ENCODE peak calls at places on chromosomes 13 and 19, in four cellular contexts. T is testis; C is suprapubic skin; N is CD8-positive, alpha-beta T cell. K is an unnamed sample.
A peak's percentile ranks its signal among the peaks of the same experiment; 100 is the strongest.

GRCh38 chr13:77749481-77749880 is 52.0 kb downstream of the SLAIN1 start:
- DNase-seq in C (no peak), N (no peak), T (no peak), K (no peak)

GRCh38 chr13:101417043-101417406 is 717 bp upstream of the NALCN start:
- DNase-seq in T (no peak), C (no peak), N (no peak), K (no peak)

GRCh38 chr13:79935121-79935520 is 405.8 kb downstream of the SPRY2 start:
- DNase-seq in N (no peak), C (no peak), T (no peak), K (no peak)

GRCh38 chr19:30049226-30049625 is 107.2 kb downstream of the URI1 start:
- DNase-seq in C (no peak), N (no peak), T (no peak), K (no peak)

GRCh38 chr19:19997656-19998268 is 41.5 kb downstream of the ZNF682 start:
- DNase-seq in N (peak; percentile 40), C (no peak), T (peak; percentile 50), K (no peak)

GRCh38 chr19:44430956-44431355 is 17.3 kb downstream of the ZNF229 start:
- DNase-seq in N (no peak), T (no peak), C (no peak), K (no peak)

GRCh38 chr19:49823472-49823871 is 5.4 kb downstream of the MED25 start:
- DNase-seq in C (no peak), N (no peak), T (no peak), K (no peak)

GRCh38 chr19:54160182-54160811 is 776 bp upstream of the LENG1 start:
- DNase-seq in N (no peak), C (no peak), T (no peak), K (no peak)

GRCh38 chr19:38831142-38831605 is 420 bp downstream of the ECH1 start:
- DNase-seq in N (no peak), T (peak; percentile 59), C (peak; percentile 84), K (no peak)

GRCh38 chr13:32010137-32010536 is 21.4 kb upstream of the FRY start:
- DNase-seq in C (no peak), N (no peak), T (peak; percentile 20), K (no peak)

GRCh38 chr13:95601906-95602305 is 42.6 kb downstream of the DZIP1 start:
- DNase-seq in N (no peak), T (no peak), C (no peak), K (no peak)

GRCh38 chr13:113981201-113981605 is 7.3 kb upstream of the C13orf46 start:
- DNase-seq in T (no peak), C (peak; percentile 81), N (no peak), K (no peak)

GRCh38 chr13:101965096-101965495 is 436.8 kb downstream of the FGF14 start:
- DNase-seq in T (no peak), C (no peak), N (no peak), K (no peak)

GRCh38 chr19:38793186-38793585 is 4.2 kb downstream of the LGALS7B start:
- DNase-seq in C (no peak), N (no peak), T (no peak), K (no peak)

GRCh38 chr19:21835810-21836444 is at the start of gene ZNF43:
- DNase-seq in C (peak; percentile 99), T (peak; percentile 99), N (peak; percentile 90), K (peak; percentile 79)

GRCh38 chr13:73261739-73262216 is 203.0 kb downstream of the KLF5 start:
- DNase-seq in T (no peak), N (no peak), C (no peak), K (no peak)

GRCh38 chr13:104414771-104415170 is 1348.6 kb upstream of the SLC10A2 start:
- DNase-seq in N (no peak), T (no peak), C (no peak), K (no peak)

GRCh38 chr13:25874064-25874737 is 177.6 kb downstream of the SHISA2 start:
- DNase-seq in C (no peak), T (no peak), N (no peak), K (no peak)

GRCh38 chr19:55056827-55057226 is 6.1 kb downstream of the RDH13 start:
- DNase-seq in C (no peak), T (no peak), N (no peak), K (no peak)

GRCh38 chr19:19599190-19599535 is 19.3 kb downstream of the PBX4 start:
- DNase-seq in T (no peak), N (no peak), C (no peak), K (no peak)

GRCh38 chr13:46663644-46664043 is 110.7 kb downstream of the LRCH1 start:
- DNase-seq in C (no peak), N (no peak), T (no peak), K (no peak)

GRCh38 chr13:100954430-100955361 is 280.1 kb upstream of the TMTC4 start:
- DNase-seq in T (no peak), N (no peak), C (no peak), K (no peak)

GRCh38 chr13:107185889-107186288 is 618.0 kb upstream of the ARGLU1 start:
- DNase-seq in N (no peak), C (no peak), T (no peak), K (no peak)

GRCh38 chr13:20709782-20710181 is 6.3 kb downstream of the IL17D start:
- DNase-seq in C (no peak), N (no peak), T (no peak), K (no peak)
- H3K4me3 ChIP-seq in C (no peak overlapping the region), N (no peak overlapping the region), T (no peak overlapping the region), K (no peak overlapping the region)

GRCh38 chr19:4951671-4952070 is 17.2 kb upstream of the KDM4B start:
- DNase-seq in T (no peak), N (no peak), C (no peak), K (no peak)
- H3K4me3 ChIP-seq in T (no peak overlapping the region), N (no peak overlapping the region), C (no peak overlapping the region), K (no peak overlapping the region)

GRCh38 chr19:14058182-14059092 is 3.4 kb downstream of the PALM3 start:
- DNase-seq in N (no peak), C (no peak), T (no peak), K (no peak)
- H3K4me3 ChIP-seq in N (no peak overlapping the region), C (no peak overlapping the region), T (no peak overlapping the region), K (peak overlapping the region; percentile 20)

GRCh38 chr19:45794627-45795026 is 2.0 kb upstream of the DMWD start:
- DNase-seq in T (no peak), C (no peak), N (no peak), K (no peak)

GRCh38 chr19:45791744-45792481 is 732 bp downstream of the DMWD start:
- DNase-seq in N (no peak), T (no peak), C (no peak), K (no peak)

GRCh38 chr19:45792482-45793177 is at the start of gene DMWD:
- DNase-seq in C (peak; percentile 100), N (peak; percentile 100), T (peak; percentile 100), K (peak; percentile 95)

GRCh38 chr19:45790942-45791341 is 1.7 kb downstream of the DMWD start:
- DNase-seq in N (peak; percentile 29), C (no peak), T (no peak), K (no peak)

DNA sequence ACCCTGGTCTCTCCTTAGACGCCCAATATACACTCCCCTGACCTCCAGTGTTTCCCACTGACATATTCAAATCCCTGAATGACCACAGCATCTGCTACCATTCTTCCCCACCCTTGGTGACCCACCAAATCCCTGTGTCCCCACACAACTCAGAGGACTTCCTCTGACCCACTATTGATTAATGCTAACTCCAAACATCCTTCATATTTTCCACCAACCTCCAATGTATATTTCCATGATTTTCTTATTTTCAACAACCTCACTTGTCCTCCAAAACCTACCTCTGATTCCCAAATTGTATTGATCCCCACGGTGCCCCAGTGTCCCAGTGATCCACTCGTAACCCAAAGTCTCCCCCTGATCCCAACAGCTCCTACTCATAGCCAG is 526 bp upstream of the DMWD start:
- DNase-seq in C (no peak), N (no peak), T (no peak), K (no peak)
- H3K4me3 ChIP-seq in C (peak overlapping the region; percentile 78), N (peak overlapping the region; percentile 43), T (no peak overlapping the region), K (no peak overlapping the region)

GRCh38 chr19:7861619-7862412 is 12.4 kb downstream of the PRR36 start:
- DNase-seq in T (no peak), C (no peak), N (no peak), K (no peak)
- H3K4me3 ChIP-seq in T (peak overlapping the region; percentile 12), C (peak overlapping the region; percentile 35), N (peak overlapping the region; percentile 60), K (no peak overlapping the region)

GRCh38 chr13:51336746-51337145 is 2.7 kb upstream of the SERPINE3 start:
- DNase-seq in N (no peak), C (no peak), T (no peak), K (no peak)

GRCh38 chr13:51333421-51333820 is 6.1 kb upstream of the SERPINE3 start:
- DNase-seq in T (no peak), N (no peak), C (no peak), K (no peak)

GRCh38 chr13:51332566-51333361 is 6.7 kb upstream of the SERPINE3 start:
- DNase-seq in C (no peak), T (no peak), N (no peak), K (no peak)

GRCh38 chr13:51331354-51331861 is 8.1 kb upstream of the SERPINE3 start:
- DNase-seq in T (peak; percentile 40), N (no peak), C (no peak), K (no peak)

GRCh38 chr13:51333826-51334225 is 5.7 kb upstream of the SERPINE3 start:
- DNase-seq in N (no peak), T (no peak), C (no peak), K (no peak)
- H3K4me3 ChIP-seq in N (no peak overlapping the region), T (no peak overlapping the region), C (no peak overlapping the region), K (no peak overlapping the region)

DNA sequence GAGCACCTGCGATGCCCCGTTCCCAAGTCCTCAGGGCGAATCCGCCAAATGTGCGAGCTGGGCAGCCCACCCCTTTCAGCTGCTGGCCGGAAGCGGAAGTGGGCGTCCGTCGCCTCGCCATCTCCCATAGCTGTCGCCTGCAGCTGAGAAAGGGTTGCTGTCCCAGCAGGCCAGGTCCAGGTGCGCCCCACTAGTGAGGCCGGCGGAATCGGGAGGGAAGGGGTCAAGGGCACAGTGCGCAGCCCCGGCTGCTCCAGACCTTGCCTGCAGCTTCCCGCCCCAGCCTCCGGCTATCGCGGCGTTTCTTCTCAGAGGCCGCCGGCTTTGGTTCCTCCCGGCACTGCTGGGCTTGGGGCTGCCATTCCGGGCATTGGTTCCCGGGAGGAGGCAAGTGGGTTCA is at the start of gene ZNF177:
- DNase-seq in C (no peak), T (peak; percentile 75), N (no peak), K (no peak)
- H3K4me3 ChIP-seq in C (peak within 1 kb of the TSS; percentile 31), T (peak within 1 kb of the TSS; percentile 32), N (no peak within 1 kb of the TSS), K (peak within 1 kb of the TSS; percentile 31)

GRCh38 chr19:2282062-2282861 is at the start of gene PEAK3:
- DNase-seq in T (peak; percentile 78), N (peak; percentile 39), C (peak; percentile 91), K (no peak)
- H3K4me3 ChIP-seq in T (no peak within 1 kb of the TSS), N (peak within 1 kb of the TSS; percentile 45), C (peak within 1 kb of the TSS; percentile 42), K (peak within 1 kb of the TSS; percentile 22)

K was measured in HFF-Myc.